ENCODE peak calls at places on chromosomes 5 and 9, in ten cellular contexts. S, K, Y, O, I, L, H, J, Z and V are unnamed samples.
A peak's percentile ranks its signal among the peaks of the same experiment; 100 is the strongest.

GRCh38 chr5:89265511-89266169 is 382.7 kb upstream of the MEF2C start:
- DNase-seq in H (no peak), I (no peak), Y (peak; percentile 55), S (no peak), O (no peak), K (no peak), J (no peak), L (peak; percentile 89), Z (no peak), V (no peak)

GRCh38 chr5:169873642-169874041 is 106.7 kb downstream of the INSYN2B start:
- DNase-seq in L (peak; percentile 67), Z (no peak), O (peak; percentile 71), Y (peak; percentile 93), S (peak; percentile 51), I (no peak), J (no peak), K (peak; percentile 54), H (no peak), V (no peak)

GRCh38 chr5:170854550-170854949 is 7.3 kb upstream of the RANBP17 start:
- DNase-seq in S (no peak), H (no peak), Y (peak; percentile 50), J (no peak), L (peak; percentile 15), O (no peak), Z (no peak), I (no peak), K (no peak), V (no peak)

GRCh38 chr5:120631611-120632010 is 167.5 kb downstream of the PRR16 start:
- DNase-seq in L (no peak), H (peak; percentile 60), Z (no peak), S (no peak), I (no peak), Y (no peak), K (no peak), O (no peak), J (no peak), V (no peak)

GRCh38 chr9:74973714-74974113 is 21.0 kb upstream of the C9orf40 start:
- DNase-seq in J (no peak), O (no peak), L (no peak), I (no peak), Y (no peak), S (no peak), Z (no peak), H (peak; percentile 30), K (no peak), V (no peak)

GRCh38 chr9:86443992-86444391 is 89.8 kb upstream of the TUT7 start:
- DNase-seq in K (no peak), I (no peak), L (no peak), O (no peak), Z (no peak), J (no peak), S (no peak), Y (no peak), H (peak; percentile 31), V (no peak)

GRCh38 chr9:89022902-89023301 is 31.6 kb downstream of the S1PR3 start:
- DNase-seq in L (peak; percentile 79), J (no peak), Z (no peak), I (no peak), H (no peak), Y (peak; percentile 77), K (no peak), S (peak; percentile 63), O (peak; percentile 91), V (no peak)

GRCh38 chr5:7329712-7330111 is 66.2 kb upstream of the ADCY2 start:
- DNase-seq in L (no peak), S (no peak), Z (no peak), Y (no peak), O (no peak), K (no peak), H (no peak), J (no peak), I (no peak), V (peak; percentile 23)

GRCh38 chr5:77990020-77990419 is 213.9 kb upstream of the TBCA start:
- DNase-seq in Z (no peak), J (no peak), O (no peak), L (no peak), S (no peak), H (peak; percentile 62), I (no peak), K (no peak), Y (no peak), V (no peak)

GRCh38 chr5:86557920-86558319 is 59.8 kb upstream of the COX7C start:
- DNase-seq in L (no peak), S (no peak), Y (no peak), K (no peak), I (no peak), H (no peak), O (no peak), J (no peak), Z (no peak), V (no peak)

DNA sequence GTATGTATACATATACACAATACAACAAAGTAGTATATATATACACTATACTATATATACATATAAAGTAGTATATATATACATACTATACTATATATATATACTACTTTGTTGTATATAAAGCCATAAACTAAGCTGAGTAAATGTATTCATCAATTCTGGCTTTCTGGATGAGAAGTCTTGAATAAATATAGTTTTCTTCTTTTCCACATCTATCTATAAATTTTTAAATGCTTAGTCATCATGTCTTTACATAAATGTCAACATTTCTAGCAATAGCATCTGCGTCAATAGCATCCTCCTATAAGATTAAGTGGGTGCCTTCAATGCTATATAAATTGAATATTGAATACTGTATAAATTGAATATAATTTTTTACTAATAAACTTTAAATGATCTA is 63.1 kb upstream of the COX7C start:
- DNase-seq in O (no peak), H (no peak), L (no peak), J (no peak), Y (no peak), S (no peak), I (no peak), K (no peak), Z (no peak), V (no peak)
- H3K4me1 ChIP-seq in O (no peaks in the 10 kb centered on the region), H (no peaks in the 10 kb centered on the region), L (no peaks in the 10 kb centered on the region), J (no peaks in the 10 kb centered on the region), Y (peaks cover 4% of the 10 kb centered on the region), S (no peaks in the 10 kb centered on the region), I (no peaks in the 10 kb centered on the region), K (no peaks in the 10 kb centered on the region), Z (no peaks in the 10 kb centered on the region), V (no peaks in the 10 kb centered on the region)

GRCh38 chr5:1515921-1516571 is 7.7 kb downstream of the LPCAT1 start:
- DNase-seq in I (peak; percentile 32), Z (peak; percentile 93), J (peak; percentile 16), H (peak; percentile 98), Y (no peak), L (peak; percentile 55), K (peak; percentile 10), O (peak; percentile 53), S (peak; percentile 3), V (no peak)
- H3K4me1 ChIP-seq in I (no peaks in the 10 kb centered on the region), Z (peaks cover 83% of the 10 kb centered on the region), J (peaks cover 57% of the 10 kb centered on the region), H (peaks cover 9% of the 10 kb centered on the region), Y (no peaks in the 10 kb centered on the region), L (peaks cover 33% of the 10 kb centered on the region), K (no peaks in the 10 kb centered on the region), O (no peaks in the 10 kb centered on the region), S (no peaks in the 10 kb centered on the region), V (no peaks in the 10 kb centered on the region)

GRCh38 chr9:93190656-93191353 is 6.9 kb downstream of the WNK2 start:
- DNase-seq in J (no peak), Z (no peak), L (no peak), I (no peak), S (no peak), O (no peak), K (no peak), H (no peak), Y (no peak), V (no peak)
- H3K4me1 ChIP-seq in J (no peaks in the 10 kb centered on the region), Z (no peaks in the 10 kb centered on the region), L (no peaks in the 10 kb centered on the region), I (no peaks in the 10 kb centered on the region), S (no peaks in the 10 kb centered on the region), O (no peaks in the 10 kb centered on the region), K (peaks cover 81% of the 10 kb centered on the region), H (no peaks in the 10 kb centered on the region), Y (peaks cover 22% of the 10 kb centered on the region), V (peaks cover 5% of the 10 kb centered on the region)

GRCh38 chr5:96668725-96669124 is 6.5 kb downstream of the CAST start:
- DNase-seq in K (no peak), O (no peak), H (peak; percentile 43), L (no peak), Z (no peak), J (no peak), S (no peak), I (no peak), Y (no peak), V (peak; percentile 92)
- H3K4me1 ChIP-seq in K (peaks cover 69% of the 10 kb centered on the region), O (peaks cover 15% of the 10 kb centered on the region), H (no peaks in the 10 kb centered on the region), L (peaks cover 3% of the 10 kb centered on the region), Z (peaks cover 49% of the 10 kb centered on the region), J (peaks cover 17% of the 10 kb centered on the region), S (peaks cover 14% of the 10 kb centered on the region), I (no peaks in the 10 kb centered on the region), Y (no peaks in the 10 kb centered on the region), V (peaks cover 16% of the 10 kb centered on the region)